ENCODE peak calls at places on chromosome 3, in ten cellular contexts. J is CD4-positive, alpha-beta T cell; V is Peyer's patch; C is AG04450; B is gastrocnemius medialis; Y is psoas muscle; K is uterus; P is tibial artery; X is A673; Z is CD8-positive, alpha-beta memory T cell. R is an unnamed sample.

GRCh38 chr3:50337175-50337861 is 3.3 kb downstream of the RASSF1 start:
- DNase-seq in V (peak; percentile 99), Z (peak; percentile 93), P (peak; percentile 100), B (peak; percentile 100), C (peak; percentile 99), J (peak; percentile 88), Y (peak; percentile 100), K (peak; percentile 100), X (peak; percentile 95), R (peak; percentile 96)

GRCh38 chr3:16884084-16884747 is 539 bp upstream of the PLCL2 start:
- DNase-seq in V (peak; percentile 78), C (no peak), B (peak; percentile 66), P (peak; percentile 79), X (peak; percentile 53), J (peak; percentile 62), Z (peak; percentile 60), K (peak; percentile 47), Y (peak; percentile 81), R (no peak)

GRCh38 chr3:33982269-33982798 is 183.9 kb downstream of the PDCD6IP start:
- DNase-seq in Z (no peak), Y (no peak), C (no peak), V (no peak), B (no peak), J (no peak), K (no peak), X (no peak), P (no peak), R (no peak)

GRCh38 chr3:194046995-194047681 is 88.8 kb upstream of the HES1 start:
- DNase-seq in B (peak; percentile 83), K (no peak), J (no peak), Z (no peak), C (no peak), V (peak; percentile 28), P (no peak), X (no peak), Y (peak; percentile 75), R (peak; percentile 66)

GRCh38 chr3:168116279-168116678 is 20.6 kb upstream of the GOLIM4 start:
- DNase-seq in V (no peak), Z (no peak), P (no peak), J (no peak), C (no peak), K (no peak), Y (peak; percentile 38), X (no peak), B (no peak), R (no peak)

GRCh38 chr3:43001094-43001553 is 22.0 kb downstream of the GASK1A start:
- DNase-seq in J (no peak), C (peak; percentile 87), B (peak; percentile 89), X (no peak), Z (no peak), K (peak; percentile 94), Y (peak; percentile 83), P (peak; percentile 98), V (no peak), R (no peak)

GRCh38 chr3:171729452-171730334 is 80.6 kb downstream of the PLD1 start:
- DNase-seq in Y (no peak), K (no peak), P (no peak), Z (no peak), V (no peak), C (no peak), B (no peak), X (no peak), J (no peak), R (no peak)

GRCh38 chr3:175187586-175187985 is 328.5 kb downstream of the NAALADL2 start:
- DNase-seq in J (no peak), X (no peak), Z (no peak), V (no peak), Y (no peak), K (no peak), C (no peak), B (no peak), P (no peak), R (no peak)

GRCh38 chr3:11719406-11720219 is 75.9 kb upstream of the VGLL4 start:
- DNase-seq in P (peak; percentile 83), Y (peak; percentile 69), X (peak; percentile 75), J (peak; percentile 49), K (peak; percentile 65), B (peak; percentile 5), V (peak; percentile 87), Z (peak; percentile 80), C (no peak), R (no peak)

GRCh38 chr3:155189478-155189877 is 104.0 kb downstream of the STRIT1 start:
- DNase-seq in X (no peak), Z (no peak), V (no peak), K (no peak), B (no peak), P (no peak), Y (no peak), J (no peak), C (no peak), R (no peak)

GRCh38 chr3:140205598-140205997 is 270.6 kb downstream of the CLSTN2 start:
- DNase-seq in B (no peak), X (no peak), Z (no peak), Y (no peak), J (no peak), C (no peak), V (no peak), P (no peak), K (no peak), R (no peak)

GRCh38 chr3:60803812-60804211 is 447.4 kb downstream of the FHIT start:
- DNase-seq in Z (no peak), Y (no peak), X (peak; percentile 0), K (no peak), P (no peak), V (no peak), C (no peak), J (no peak), B (no peak), R (peak; percentile 19)

GRCh38 chr3:11131371-11131770 is 22.9 kb upstream of the HRH1 start:
- DNase-seq in X (no peak), Y (no peak), J (no peak), V (no peak), Z (no peak), B (no peak), K (no peak), C (no peak), P (no peak), R (no peak)

GRCh38 chr3:197542741-197543454 is 12.9 kb downstream of the BDH1 start:
- DNase-seq in P (no peak), B (no peak), J (no peak), X (no peak), C (no peak), K (no peak), Y (peak; percentile 51), V (no peak), Z (no peak), R (no peak)

GRCh38 chr3:187022403-187023029 is 92.2 kb downstream of the ST6GAL1 start:
- DNase-seq in K (no peak), X (no peak), C (no peak), J (no peak), Y (no peak), Z (no peak), B (no peak), V (no peak), P (no peak), R (no peak)
- H3K27ac ChIP-seq in K (no peak overlapping the region), X (no peak overlapping the region), C (no peak overlapping the region), J (peak overlapping the region; percentile 33), Y (no peak overlapping the region), Z (peak overlapping the region; percentile 28), B (no peak overlapping the region), V (no peak overlapping the region), P (no peak overlapping the region), R (no peak overlapping the region)

GRCh38 chr3:101375586-101375985 is 55.2 kb upstream of the IMPG2 start:
- DNase-seq in B (no peak), K (no peak), V (no peak), X (no peak), P (no peak), J (no peak), Z (no peak), Y (no peak), C (no peak), R (no peak)
- H3K27ac ChIP-seq in B (no peak overlapping the region), K (no peak overlapping the region), V (peak overlapping the region; percentile 28), X (no peak overlapping the region), P (peak overlapping the region; percentile 65), J (no peak overlapping the region), Z (no peak overlapping the region), Y (no peak overlapping the region), C (no peak overlapping the region), R (no peak overlapping the region)

GRCh38 chr3:138347084-138347483 is 1.3 kb upstream of the MRAS start:
- DNase-seq in C (no peak), Z (no peak), V (no peak), X (no peak), P (no peak), J (no peak), B (no peak), Y (no peak), K (no peak), R (no peak)

GRCh38 chr3:138349926-138350665 is 1.7 kb downstream of the MRAS start:
- DNase-seq in C (no peak), B (no peak), J (no peak), Z (no peak), K (no peak), V (no peak), X (no peak), P (no peak), Y (peak; percentile 56), R (no peak)

GRCh38 chr3:138348950-138349739 is 766 bp downstream of the MRAS start:
- DNase-seq in P (peak; percentile 69), Y (peak; percentile 30), K (peak; percentile 57), J (no peak), B (no peak), C (no peak), X (no peak), Z (no peak), V (no peak), R (peak; percentile 49)

GRCh38 chr3:138351151-138351550 is 2.8 kb downstream of the MRAS start:
- DNase-seq in J (no peak), B (no peak), K (no peak), X (no peak), Y (no peak), Z (no peak), V (no peak), P (no peak), C (no peak), R (no peak)

DNA sequence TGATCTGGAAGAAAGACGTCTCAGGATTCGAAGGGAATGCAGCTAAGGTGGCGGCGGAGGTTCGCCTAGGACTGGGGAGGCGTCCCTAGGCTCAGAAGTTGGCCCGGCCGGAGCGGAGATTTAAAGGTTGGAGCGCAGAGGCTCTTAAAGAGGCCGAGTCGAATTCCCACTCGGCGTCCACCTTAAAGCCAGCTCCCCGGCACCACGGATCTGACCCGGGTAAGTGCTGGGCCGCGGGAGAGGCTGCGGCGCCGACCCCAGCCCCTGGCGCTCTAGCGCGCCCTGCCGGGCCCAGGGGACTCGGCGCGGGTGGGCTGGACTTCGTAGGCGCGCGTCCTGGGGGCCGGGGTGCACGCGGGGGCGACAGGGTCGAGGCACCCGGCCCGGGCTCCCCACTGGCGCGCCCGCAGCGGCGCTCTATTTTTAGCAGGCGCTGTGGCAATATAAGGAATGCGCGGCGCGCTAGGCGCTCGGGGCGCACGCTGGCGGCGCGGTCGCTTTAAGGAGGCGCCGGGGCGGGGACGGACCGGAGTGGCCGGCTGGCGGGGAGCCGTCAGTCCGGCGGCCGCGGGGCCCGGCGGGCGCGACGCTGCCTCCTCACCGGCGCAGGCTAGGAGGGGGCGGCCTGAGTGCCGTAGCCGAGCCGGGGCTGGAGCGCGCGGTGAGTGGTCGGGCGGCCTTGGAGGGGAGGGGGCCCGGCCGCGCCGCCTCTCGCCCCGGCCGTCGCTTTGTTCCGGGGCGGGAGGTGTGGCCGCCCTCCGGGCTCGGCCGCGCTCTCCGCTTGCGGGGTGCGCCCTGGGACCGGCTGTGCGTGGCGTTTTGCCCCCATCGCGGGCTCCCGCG is at the start of gene MRAS:
- DNase-seq in P (peak; percentile 89), J (no peak), Y (peak; percentile 88), K (peak; percentile 76), X (peak; percentile 48), Z (no peak), V (no peak), C (peak; percentile 43), B (peak; percentile 73), R (peak; percentile 48)
- H3K27ac ChIP-seq in P (peak within 1 kb of the TSS; percentile 95), J (no peak within 1 kb of the TSS), Y (peak within 1 kb of the TSS; percentile 98), K (peak within 1 kb of the TSS; percentile 97), X (no peak within 1 kb of the TSS), Z (no peak within 1 kb of the TSS), V (peak within 1 kb of the TSS; percentile 86), C (peak within 1 kb of the TSS; percentile 70), B (peak within 1 kb of the TSS; percentile 98), R (peak within 1 kb of the TSS; percentile 78)

GRCh38 chr3:126985143-126985985 is 2.4 kb downstream of the PLXNA1 start:
- DNase-seq in J (no peak), X (no peak), V (no peak), C (no peak), Z (no peak), Y (no peak), B (no peak), P (no peak), K (no peak), R (no peak)
- H3K27ac ChIP-seq in J (no peak overlapping the region), X (no peak overlapping the region), V (no peak overlapping the region), C (no peak overlapping the region), Z (no peak overlapping the region), Y (no peak overlapping the region), B (no peak overlapping the region), P (peak overlapping the region; percentile 76), K (no peak overlapping the region), R (no peak overlapping the region)

R was measured in substantia nigra.